ENCODE peak calls at places on chromosome 5, in four cellular contexts. Z, Y, W and E are unnamed samples.

GRCh38 chr5:159453209-159453608 is 122.9 kb upstream of the IL12B start:
- DNase-seq in Z (no peak), Y (no peak), W (no peak), E (no peak)

GRCh38 chr5:66958984-66959641 is 237.5 kb downstream of the CD180 start:
- DNase-seq in Y (peak; percentile 15), Z (peak; percentile 66), W (peak; percentile 75), E (no peak)

GRCh38 chr5:82570-82969 is 9.4 kb upstream of the PLEKHG4B start:
- DNase-seq in Z (no peak), Y (no peak), W (no peak), E (no peak)

GRCh38 chr5:160470437-160471341 is 49.0 kb downstream of the PTTG1 start:
- DNase-seq in W (peak; percentile 72), Z (no peak), Y (no peak), E (no peak)

GRCh38 chr5:94700592-94700991 is 82.1 kb downstream of the SLF1 start:
- DNase-seq in Y (no peak), Z (no peak), W (no peak), E (no peak)

GRCh38 chr5:117892360-117892759 is 1096.0 kb downstream of the DTWD2 start:
- DNase-seq in Z (no peak), Y (no peak), W (no peak), E (no peak)

GRCh38 chr5:117590944-117591343 is 1016.3 kb upstream of the SEMA6A start:
- DNase-seq in Y (no peak), Z (no peak), W (peak; percentile 58), E (no peak)

GRCh38 chr5:147464211-147464610 is 45.7 kb downstream of the DPYSL3 start:
- DNase-seq in Z (no peak), Y (peak; percentile 46), W (peak; percentile 78), E (no peak)

GRCh38 chr5:25091917-25092316 is 447.1 kb upstream of the CDH10 start:
- DNase-seq in W (no peak), Z (no peak), Y (no peak), E (no peak)

GRCh38 chr5:179774442-179774841 is 19.3 kb upstream of the LTC4S start:
- DNase-seq in Y (no peak), W (no peak), Z (no peak), E (no peak)

GRCh38 chr5:139639619-139640431 is 8.3 kb upstream of the CXXC5 start:
- DNase-seq in Z (no peak), Y (no peak), W (no peak), E (no peak)

GRCh38 chr5:61334224-61335196 is 2.5 kb downstream of the ZSWIM6 start:
- DNase-seq in Y (no peak), Z (no peak), W (peak; percentile 73), E (no peak)

GRCh38 chr5:171306785-171307591 is 2.1 kb upstream of the TLX3 start:
- DNase-seq in W (no peak), Z (peak; percentile 39), Y (peak; percentile 61), E (no peak)
- TF ChIP-seq CTCF in W (no peak), Z (no peak), Y (no peak), E (no peak)

GRCh38 chr5:52119768-52120167 is 667.9 kb upstream of the ITGA1 start:
- DNase-seq in Y (no peak), Z (no peak), W (no peak), E (no peak)
- TF ChIP-seq CTCF in Y (no peak), Z (no peak), W (no peak), E (no peak)

GRCh38 chr5:155148694-155149093 is 135.1 kb downstream of the KIF4B start:
- DNase-seq in Y (no peak), W (no peak), Z (no peak), E (no peak)

GRCh38 chr5:155150012-155150411 is 136.5 kb downstream of the KIF4B start:
- DNase-seq in Y (no peak), Z (no peak), W (no peak), E (no peak)

GRCh38 chr5:155144956-155145355 is 131.4 kb downstream of the KIF4B start:
- DNase-seq in W (no peak), Y (no peak), Z (no peak), E (no peak)

GRCh38 chr5:155147222-155147621 is 133.7 kb downstream of the KIF4B start:
- DNase-seq in Z (no peak), W (peak; percentile 24), Y (no peak), E (no peak)
- TF ChIP-seq CTCF in Z (peak; percentile 21), W (peak; percentile 45), Y (no peak), E (peak; percentile 29)

GRCh38 chr5:171401167-171401947 is 13.7 kb downstream of the NPM1 start:
- DNase-seq in Y (no peak), W (no peak), Z (no peak), E (no peak)

GRCh38 chr5:171409164-171410136 is 10.0 kb upstream of the FGF18 start:
- DNase-seq in Z (no peak), W (no peak), Y (no peak), E (no peak)

GRCh38 chr5:171405615-171406014 is 13.8 kb upstream of the FGF18 start:
- DNase-seq in Y (no peak), W (peak; percentile 40), Z (no peak), E (no peak)

GRCh38 chr5:171412186-171412585 is 7.3 kb upstream of the FGF18 start:
- DNase-seq in Y (no peak), W (no peak), Z (no peak), E (no peak)

DNA sequence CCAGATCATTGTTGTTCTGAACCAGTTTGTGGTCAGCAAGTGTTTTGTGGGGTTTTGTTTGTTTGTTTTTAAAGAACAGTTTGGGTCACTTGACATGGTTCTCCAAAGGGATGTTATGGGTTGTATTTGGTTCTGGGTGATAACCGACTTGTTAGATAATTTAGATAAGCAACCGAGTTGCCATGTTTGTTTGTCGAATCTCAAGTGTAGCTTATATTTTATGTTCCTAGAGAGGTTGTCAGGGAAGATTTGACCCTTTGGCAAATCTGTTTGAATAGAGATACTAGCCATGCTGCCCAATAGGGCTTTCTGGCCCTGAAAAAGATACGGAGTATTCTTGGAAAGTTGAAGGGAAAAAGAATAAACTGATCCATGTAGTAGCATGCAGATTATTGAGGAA is 12.2 kb upstream of the FGF18 start:
- DNase-seq in W (no peak), Y (no peak), Z (no peak), E (no peak)
- TF ChIP-seq CTCF in W (no peak), Y (no peak), Z (no peak), E (no peak)

GRCh38 chr5:14581891-14582796 is 552 bp downstream of the OTULINL start:
- DNase-seq in Y (peak; percentile 67), W (peak; percentile 13), Z (peak; percentile 89), E (no peak)
- TF ChIP-seq CTCF in Y (no peak), W (no peak), Z (peak; percentile 23), E (peak; percentile 20)

GRCh38 chr5:69360442-69360841 is 8.9 kb downstream of the AK6 start:
- DNase-seq in Y (no peak), W (no peak), Z (no peak), E (no peak)

GRCh38 chr5:69364850-69365249 is 4.5 kb downstream of the AK6 start:
- DNase-seq in Y (no peak), W (no peak), Z (no peak), E (no peak)

GRCh38 chr5:69367697-69368279 is 1.5 kb downstream of the AK6 start:
- DNase-seq in W (no peak), Z (no peak), Y (no peak), E (no peak)

GRCh38 chr5:69368458-69369368 is 607 bp downstream of the AK6 start:
- DNase-seq in Y (no peak), W (peak; percentile 50), Z (no peak), E (no peak)

DNA sequence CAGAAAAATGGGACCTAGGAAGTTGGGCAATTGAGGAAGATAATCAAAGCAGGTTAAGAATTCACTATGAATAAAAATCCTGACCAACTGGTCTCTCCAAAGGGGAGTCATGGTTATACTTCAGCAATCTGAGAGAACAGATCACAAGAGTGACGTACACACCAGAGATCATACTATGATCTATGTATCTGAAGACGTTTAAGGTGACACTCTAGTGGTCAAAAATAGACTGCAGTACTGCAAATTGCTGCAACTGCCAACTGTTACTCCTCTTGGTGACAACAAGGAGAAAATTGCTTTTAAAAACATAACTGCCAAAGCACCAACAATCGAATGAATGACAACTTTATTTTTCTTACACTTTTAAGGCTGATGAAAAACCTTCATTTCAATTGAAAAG is 4.9 kb downstream of the AK6 start:
- DNase-seq in Z (no peak), W (peak; percentile 28), Y (no peak), E (no peak)
- TF ChIP-seq CTCF in Z (no peak), W (peak; percentile 44), Y (no peak), E (peak; percentile 48)

GRCh38 chr5:103256178-103256577 is 2.4 kb upstream of the MACIR start:
- DNase-seq in W (no peak), Z (no peak), Y (no peak), E (no peak)
- TF ChIP-seq CTCF in W (peak; percentile 16), Z (no peak), Y (no peak), E (no peak)